ENCODE peak calls at places on chromosomes 6 and 20, in six cellular contexts. Y is GM12864; P is amygdala; F is prostate gland; A is stimulated activated naive CD8-positive, alpha-beta T cell treated with anti-CD3 and anti-CD28 coated beads, Interleukin-15, Interleukin-2, amounts not matched to agents 100 U/mL and 50 U/mL, for 24 hours; V is ELF-1. W is an unnamed sample.

GRCh38 chr20:25233016-25233772 is 14.7 kb upstream of the PYGB start:
- DNase-seq in Y (no peak), P (no peak), F (peak), A (no peak), V (peak), W (peak)

GRCh38 chr6:7726416-7727149 is 684 bp downstream of the BMP6 start:
- DNase-seq in Y (no peak), P (no peak), F (no peak), A (peak), V (peak), W (no peak)

GRCh38 chr6:144811140-144811539 is 526.0 kb downstream of the UTRN start:
- DNase-seq in Y (no peak), P (no peak), F (no peak), A (no peak), V (no peak), W (no peak)

GRCh38 chr20:10954137-10954840 is 280.5 kb upstream of the JAG1 start:
- DNase-seq in Y (no peak), P (no peak), F (peak), A (no peak), V (peak), W (peak)

GRCh38 chr6:167548451-167548850 is 223.6 kb downstream of the TTLL2 start:
- DNase-seq in Y (no peak), P (no peak), F (no peak), A (no peak), V (no peak), W (no peak)

GRCh38 chr6:166456360-166457156 is 73.8 kb upstream of the MPC1 start:
- DNase-seq in Y (no peak), P (no peak), F (no peak), A (no peak), V (no peak), W (peak)

GRCh38 chr6:154615483-154616025 is 105.1 kb upstream of the CNKSR3 start:
- DNase-seq in Y (no peak), P (peak), F (peak), A (no peak), V (peak), W (peak)

GRCh38 chr6:75481936-75482593 is 11.5 kb downstream of the FILIP1 start:
- DNase-seq in Y (no peak), P (no peak), F (no peak), A (no peak), V (no peak), W (no peak)

GRCh38 chr6:15410126-15410391 is 164.2 kb downstream of the JARID2 start:
- DNase-seq in Y (no peak), P (no peak), F (no peak), A (no peak), V (no peak), W (no peak)